ENCODE peak calls at places on chromosomes 2 and 18, in six cellular contexts. H is H9, A is dermis microvascular lymphatic vessel endothelial cell, M is tibial artery, I is smooth muscle cell of the brain vasculature, E is brain pericyte. C is an unnamed sample.

GRCh38 chr2:109185801-109186570 is 57.0 kb downstream of the SH3RF3 start:
- DNase-seq in H (no peak), A (no peak), M (peak), I (no peak), E (no peak), C (peak)

GRCh38 chr18:49628993-49629795 is 67.3 kb downstream of the LIPG start:
- DNase-seq in H (no peak), A (no peak), M (no peak), I (no peak), E (no peak), C (no peak)

GRCh38 chr2:105439130-105439529 is 40.3 kb upstream of the FHL2 start:
- DNase-seq in H (no peak), A (no peak), M (no peak), I (no peak), E (no peak), C (no peak)

GRCh38 chr2:73290049-73290839 is 3.1 kb downstream of the EGR4 start:
- DNase-seq in H (peak), A (peak), M (no peak), I (no peak), E (no peak), C (peak)

GRCh38 chr18:13380671-13381070 is 162.1 kb downstream of the LDLRAD4 start:
- DNase-seq in H (no peak), A (no peak), M (no peak), I (peak), E (peak), C (no peak)

GRCh38 chr2:88897718-88898117 is 206.2 kb downstream of the RPIA start:
- DNase-seq in H (no peak), A (no peak), M (no peak), I (no peak), E (no peak), C (no peak)

GRCh38 chr2:42096869-42097591 is 49.2 kb downstream of the PKDCC start:
- DNase-seq in H (no peak), A (no peak), M (no peak), I (no peak), E (no peak), C (no peak)

GRCh38 chr2:175824243-175824642 is 177.8 kb downstream of the LNPK start:
- DNase-seq in H (no peak), A (no peak), M (no peak), I (no peak), E (no peak), C (no peak)

GRCh38 chr2:127574656-127575055 is 39.2 kb downstream of the MYO7B start:
- DNase-seq in H (no peak), A (no peak), M (no peak), I (no peak), E (no peak), C (no peak)

GRCh38 chr2:98869868-98870267 is 66.2 kb downstream of the CRACDL start:
- DNase-seq in H (no peak), A (no peak), M (no peak), I (no peak), E (no peak), C (no peak)

GRCh38 chr2:10989151-10989550 is 77.4 kb downstream of the KCNF1 start:
- DNase-seq in H (no peak), A (no peak), M (no peak), I (no peak), E (no peak), C (no peak)

GRCh38 chr2:176096986-176097819 is 2.4 kb upstream of the HOXD12 start:
- DNase-seq in H (peak), A (no peak), M (no peak), I (peak), E (peak), C (peak)

GRCh38 chr18:26405190-26405781 is 143.1 kb downstream of the KCTD1 start:
- DNase-seq in H (peak), A (peak), M (no peak), I (no peak), E (no peak), C (no peak)

GRCh38 chr2:235521844-235522243 is 28.0 kb downstream of the AGAP1 start:
- DNase-seq in H (no peak), A (no peak), M (no peak), I (no peak), E (no peak), C (no peak)

GRCh38 chr2:42607101-42607637 is 38.7 kb downstream of the MTA3 start:
- DNase-seq in H (no peak), A (no peak), M (no peak), I (no peak), E (no peak), C (no peak)

GRCh38 chr2:23411752-23412431 is 26.9 kb downstream of the KLHL29 start:
- DNase-seq in H (no peak), A (no peak), M (no peak), I (no peak), E (no peak), C (peak)

GRCh38 chr18:61546598-61546997 is 213.4 kb downstream of the CDH20 start:
- DNase-seq in H (no peak), A (no peak), M (no peak), I (peak), E (no peak), C (peak)

C was measured in kidney glomerular epithelial cell.